ENCODE peak calls at places on chromosomes 2 and 18, in seven cellular contexts. One of them, this sample, is unnamed.

GRCh38 chr2:228657807-228658402 is 476.4 kb upstream of the SPHKAP start:
- DNase-seq in coronary artery: no peak
- DNase-seq in AG09309: no peak
- DNase-seq in tibial artery: no peak
- DNase-seq in foreskin fibroblast: peak
- DNase-seq in Panc1: peak
- DNase-seq in astrocyte of the spinal cord: peak
- DNase-seq in this sample: peak

GRCh38 chr2:134027980-134028379 is 225.9 kb upstream of the MGAT5 start:
- DNase-seq in AG09309: no peak
- DNase-seq in astrocyte of the spinal cord: no peak
- DNase-seq in foreskin fibroblast: no peak
- DNase-seq in Panc1: no peak
- DNase-seq in coronary artery: no peak
- DNase-seq in tibial artery: no peak
- DNase-seq in this sample: no peak

GRCh38 chr2:216648105-216648504 is 14.9 kb downstream of the IGFBP2 start:
- DNase-seq in AG09309: peak
- DNase-seq in tibial artery: no peak
- DNase-seq in coronary artery: no peak
- DNase-seq in Panc1: no peak
- DNase-seq in astrocyte of the spinal cord: no peak
- DNase-seq in foreskin fibroblast: peak
- DNase-seq in this sample: no peak

GRCh38 chr2:113248997-113249770 is 29.5 kb downstream of the PAX8 start:
- DNase-seq in astrocyte of the spinal cord: peak
- DNase-seq in coronary artery: peak
- DNase-seq in foreskin fibroblast: peak
- DNase-seq in Panc1: peak
- DNase-seq in tibial artery: peak
- DNase-seq in AG09309: peak
- DNase-seq in this sample: peak

GRCh38 chr18:54958711-54959625 is at the start of gene CCDC68:
- DNase-seq in Panc1: no peak
- DNase-seq in tibial artery: no peak
- DNase-seq in AG09309: no peak
- DNase-seq in foreskin fibroblast: peak
- DNase-seq in astrocyte of the spinal cord: no peak
- DNase-seq in coronary artery: no peak
- DNase-seq in this sample: no peak

GRCh38 chr2:46672752-46673151 is 193.4 kb downstream of the TMEM247 start:
- DNase-seq in coronary artery: no peak
- DNase-seq in AG09309: no peak
- DNase-seq in foreskin fibroblast: no peak
- DNase-seq in tibial artery: no peak
- DNase-seq in Panc1: no peak
- DNase-seq in astrocyte of the spinal cord: no peak
- DNase-seq in this sample: no peak

GRCh38 chr18:36539674-36540073 is 242.2 kb downstream of the FHOD3 start:
- DNase-seq in AG09309: peak
- DNase-seq in coronary artery: peak
- DNase-seq in astrocyte of the spinal cord: no peak
- DNase-seq in tibial artery: no peak
- DNase-seq in Panc1: no peak
- DNase-seq in foreskin fibroblast: peak
- DNase-seq in this sample: no peak

GRCh38 chr2:26649992-26650712 is 9.0 kb upstream of the CIB4 start:
- DNase-seq in tibial artery: peak
- DNase-seq in AG09309: no peak
- DNase-seq in astrocyte of the spinal cord: no peak
- DNase-seq in Panc1: no peak
- DNase-seq in coronary artery: no peak
- DNase-seq in foreskin fibroblast: no peak
- DNase-seq in this sample: no peak

GRCh38 chr2:217790681-217791392 is 212.0 kb downstream of the TNS1 start:
- DNase-seq in tibial artery: peak
- DNase-seq in astrocyte of the spinal cord: peak
- DNase-seq in AG09309: no peak
- DNase-seq in foreskin fibroblast: peak
- DNase-seq in coronary artery: no peak
- DNase-seq in Panc1: no peak
- DNase-seq in this sample: no peak

GRCh38 chr2:54360055-54360792 is 95.9 kb upstream of the SPTBN1 start:
- DNase-seq in AG09309: peak
- DNase-seq in tibial artery: no peak
- DNase-seq in Panc1: no peak
- DNase-seq in astrocyte of the spinal cord: peak
- DNase-seq in coronary artery: no peak
- DNase-seq in foreskin fibroblast: peak
- DNase-seq in this sample: peak

DNA sequence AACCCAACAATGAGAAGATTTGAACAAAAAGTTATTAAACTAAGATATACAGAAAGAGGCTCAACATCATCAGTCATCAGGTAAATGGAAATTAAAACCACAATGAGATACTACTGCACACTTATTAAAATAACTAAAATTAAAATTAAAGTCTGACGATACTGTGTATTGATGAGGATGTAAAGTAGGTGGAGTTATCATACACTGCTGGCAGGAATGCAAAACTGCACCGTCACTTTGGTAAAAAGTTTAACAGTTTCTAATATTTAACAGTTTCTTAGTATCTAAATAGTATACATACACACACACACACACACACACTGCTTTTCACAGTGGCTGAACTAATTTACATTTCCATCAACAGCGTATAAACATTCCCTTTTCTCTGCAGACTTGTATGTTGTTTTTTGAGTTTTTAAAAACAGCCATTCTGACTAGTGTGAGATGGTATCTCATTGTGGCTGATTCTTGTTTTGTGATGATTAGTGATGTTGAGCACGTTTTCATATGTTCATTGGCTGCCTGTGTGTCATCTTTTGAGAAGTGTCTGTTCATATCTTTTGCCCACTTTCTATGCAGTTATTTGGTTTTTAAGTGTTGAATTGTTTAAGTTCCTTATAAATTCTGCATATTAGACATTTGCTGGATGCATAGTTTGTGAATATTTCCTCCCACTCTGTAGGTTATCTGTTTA is 726.9 kb upstream of the CHAC2 start:
- DNase-seq in tibial artery: no peak
- DNase-seq in AG09309: no peak
- DNase-seq in foreskin fibroblast: no peak
- DNase-seq in Panc1: no peak
- DNase-seq in astrocyte of the spinal cord: no peak
- DNase-seq in coronary artery: no peak
- DNase-seq in this sample: no peak
- TF ChIP-seq CTCF in tibial artery: no peak
- TF ChIP-seq CTCF in AG09309: no peak
- TF ChIP-seq CTCF in foreskin fibroblast: no peak
- TF ChIP-seq CTCF in Panc1: no peak
- TF ChIP-seq CTCF in astrocyte of the spinal cord: no peak
- TF ChIP-seq CTCF in coronary artery: no peak
- TF ChIP-seq CTCF in this sample: peak

GRCh38 chr2:130726614-130727180 is 2.2 kb upstream of the GPR148 start:
- DNase-seq in astrocyte of the spinal cord: no peak
- DNase-seq in AG09309: no peak
- DNase-seq in Panc1: no peak
- DNase-seq in foreskin fibroblast: no peak
- DNase-seq in tibial artery: no peak
- DNase-seq in coronary artery: no peak
- DNase-seq in this sample: no peak

GRCh38 chr2:130728007-130728454 is 839 bp upstream of the GPR148 start:
- DNase-seq in tibial artery: no peak
- DNase-seq in astrocyte of the spinal cord: peak
- DNase-seq in coronary artery: no peak
- DNase-seq in AG09309: no peak
- DNase-seq in Panc1: no peak
- DNase-seq in foreskin fibroblast: no peak
- DNase-seq in this sample: no peak

GRCh38 chr2:130729311-130730299 is 735 bp downstream of the GPR148 start:
- DNase-seq in Panc1: no peak
- DNase-seq in coronary artery: no peak
- DNase-seq in foreskin fibroblast: no peak
- DNase-seq in tibial artery: no peak
- DNase-seq in AG09309: no peak
- DNase-seq in astrocyte of the spinal cord: no peak
- DNase-seq in this sample: no peak

GRCh38 chr2:130727286-130727924 is 1.5 kb upstream of the GPR148 start:
- DNase-seq in AG09309: no peak
- DNase-seq in astrocyte of the spinal cord: peak
- DNase-seq in tibial artery: peak
- DNase-seq in foreskin fibroblast: peak
- DNase-seq in coronary artery: peak
- DNase-seq in Panc1: no peak
- DNase-seq in this sample: peak

GRCh38 chr2:130728549-130729310 is at the start of gene GPR148:
- DNase-seq in tibial artery: no peak
- DNase-seq in coronary artery: no peak
- DNase-seq in Panc1: no peak
- DNase-seq in AG09309: no peak
- DNase-seq in astrocyte of the spinal cord: no peak
- DNase-seq in foreskin fibroblast: no peak
- DNase-seq in this sample: no peak
- H3K4me3 ChIP-seq in tibial artery: peak
- H3K4me3 ChIP-seq in coronary artery: peak
- H3K4me3 ChIP-seq in Panc1: peak
- H3K4me3 ChIP-seq in AG09309: no peak
- H3K4me3 ChIP-seq in astrocyte of the spinal cord: no peak
- H3K4me3 ChIP-seq in foreskin fibroblast: no peak
- H3K4me3 ChIP-seq in this sample: peak

DNA sequence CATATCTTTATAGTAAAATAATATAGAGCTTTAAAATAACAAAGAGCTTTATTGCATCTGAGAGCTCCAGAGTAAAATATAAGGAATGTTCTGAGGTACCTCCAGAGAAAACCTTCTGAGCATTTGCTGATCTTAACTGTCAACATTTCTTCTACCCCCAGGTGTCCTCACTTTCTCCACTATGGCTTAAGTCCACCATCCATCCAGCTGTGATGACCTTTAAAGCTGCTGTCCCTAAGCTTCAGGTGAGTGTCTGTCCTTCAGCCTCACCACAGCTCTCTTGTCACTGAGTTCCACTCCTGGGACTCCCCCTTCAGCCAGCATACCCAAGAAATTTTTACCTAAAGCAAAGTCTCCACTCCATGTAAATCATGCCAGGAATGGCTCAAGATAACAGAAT is 137.9 kb downstream of the MYO5B start:
- DNase-seq in AG09309: no peak
- DNase-seq in foreskin fibroblast: no peak
- DNase-seq in astrocyte of the spinal cord: no peak
- DNase-seq in Panc1: no peak
- DNase-seq in coronary artery: no peak
- DNase-seq in tibial artery: no peak
- DNase-seq in this sample: no peak
- TF ChIP-seq CTCF in AG09309: no peak
- TF ChIP-seq CTCF in foreskin fibroblast: no peak
- TF ChIP-seq CTCF in astrocyte of the spinal cord: no peak
- TF ChIP-seq CTCF in Panc1: no peak
- TF ChIP-seq CTCF in coronary artery: no peak
- TF ChIP-seq CTCF in tibial artery: no peak
- TF ChIP-seq CTCF in this sample: no peak

DNA sequence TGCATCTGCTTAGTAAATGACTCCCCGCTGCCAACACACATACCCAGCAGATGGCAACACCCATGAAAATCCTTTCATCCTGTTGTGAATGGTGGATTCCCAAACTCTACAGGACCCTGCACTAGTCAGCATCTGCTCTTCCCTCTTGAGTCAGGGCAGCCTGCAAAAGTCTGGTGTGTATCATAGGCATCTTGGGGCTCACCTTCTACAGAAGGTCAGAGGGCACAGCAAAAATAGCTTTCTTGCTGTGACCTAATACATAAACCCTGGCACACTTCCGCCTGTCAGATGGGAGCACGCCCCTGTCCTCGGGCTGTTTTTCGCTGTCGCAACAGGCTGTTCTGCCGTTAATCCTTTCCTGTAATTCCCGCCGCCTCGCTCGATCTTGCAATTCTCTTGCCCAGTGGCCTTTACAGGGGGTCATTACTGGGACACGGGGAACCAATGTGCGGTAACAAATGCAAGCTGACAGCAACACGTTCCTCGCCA is 19.9 kb upstream of the SCYGR1 start:
- DNase-seq in astrocyte of the spinal cord: no peak
- DNase-seq in coronary artery: no peak
- DNase-seq in tibial artery: peak
- DNase-seq in foreskin fibroblast: peak
- DNase-seq in AG09309: no peak
- DNase-seq in Panc1: no peak
- DNase-seq in this sample: no peak
- H3K4me3 ChIP-seq in astrocyte of the spinal cord: no peak
- H3K4me3 ChIP-seq in coronary artery: no peak
- H3K4me3 ChIP-seq in tibial artery: no peak
- H3K4me3 ChIP-seq in foreskin fibroblast: peak
- H3K4me3 ChIP-seq in AG09309: no peak
- H3K4me3 ChIP-seq in Panc1: no peak
- H3K4me3 ChIP-seq in this sample: no peak

GRCh38 chr2:207660994-207661393 is 35.8 kb upstream of the METTL21A start:
- DNase-seq in coronary artery: no peak
- DNase-seq in astrocyte of the spinal cord: no peak
- DNase-seq in foreskin fibroblast: no peak
- DNase-seq in Panc1: no peak
- DNase-seq in tibial artery: no peak
- DNase-seq in AG09309: no peak
- DNase-seq in this sample: no peak

GRCh38 chr2:207662203-207662602 is 37.0 kb upstream of the METTL21A start:
- DNase-seq in tibial artery: no peak
- DNase-seq in coronary artery: no peak
- DNase-seq in foreskin fibroblast: no peak
- DNase-seq in astrocyte of the spinal cord: no peak
- DNase-seq in AG09309: no peak
- DNase-seq in Panc1: no peak
- DNase-seq in this sample: no peak

DNA sequence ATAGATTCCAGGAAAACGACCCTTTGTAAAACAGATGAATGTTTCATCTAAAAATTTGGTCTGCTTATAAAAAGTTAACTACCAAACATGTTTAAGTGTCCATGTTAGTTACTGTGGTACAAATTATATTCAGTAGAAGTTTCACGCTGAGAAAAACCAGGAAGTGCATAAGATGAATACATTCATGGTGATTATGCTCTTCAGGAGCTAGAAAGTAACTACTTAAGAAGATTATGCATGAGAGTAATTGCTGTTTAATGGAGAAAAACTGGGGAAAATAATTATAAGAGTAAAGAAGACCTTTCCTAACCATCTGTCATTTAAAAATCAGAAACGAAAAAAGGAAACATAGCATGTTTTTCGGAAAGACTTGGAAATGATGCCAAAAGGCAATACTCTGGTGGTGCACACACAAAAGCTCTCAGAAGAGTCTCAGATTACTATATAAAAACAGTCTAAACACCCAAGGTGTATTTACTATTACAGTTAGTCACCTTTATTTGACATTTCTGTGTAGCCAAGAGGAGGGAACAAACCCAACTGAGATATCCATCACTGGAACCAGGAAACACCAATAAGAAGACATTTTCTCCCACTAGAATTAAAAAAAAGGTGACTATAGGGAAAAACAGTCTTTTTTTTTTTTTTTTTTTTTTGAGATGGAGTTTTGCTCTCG is 38.8 kb upstream of the METTL21A start:
- DNase-seq in astrocyte of the spinal cord: no peak
- DNase-seq in foreskin fibroblast: no peak
- DNase-seq in tibial artery: no peak
- DNase-seq in AG09309: no peak
- DNase-seq in Panc1: no peak
- DNase-seq in coronary artery: no peak
- DNase-seq in this sample: no peak
- TF ChIP-seq CTCF in astrocyte of the spinal cord: no peak
- TF ChIP-seq CTCF in foreskin fibroblast: no peak
- TF ChIP-seq CTCF in tibial artery: no peak
- TF ChIP-seq CTCF in AG09309: no peak
- TF ChIP-seq CTCF in Panc1: no peak
- TF ChIP-seq CTCF in coronary artery: no peak
- TF ChIP-seq CTCF in this sample: no peak

This sample was measured in astrocyte of the cerebellum.